ENCODE peak calls at places on chromosomes 16 and 17, in ten cellular contexts. Y is K562; W is brain microvascular endothelial cell; Z is AG09309; I is BJ; R is CD4-positive, alpha-beta T cell; F is cardiac muscle cell; A is RWPE2; B is fibroblast of mammary gland; U is neural crest cell. G is an unnamed sample.
A peak's percentile ranks its signal among the peaks of the same experiment; 100 is the strongest.

GRCh38 chr17:48998557-48999440 is 1.6 kb downstream of the IGF2BP1 start:
- DNase-seq in Z (no peak), I (no peak), F (peak; percentile 48), A (no peak), R (no peak), B (no peak), Y (peak; percentile 70), W (no peak), U (no peak), G (no peak)

GRCh38 chr17:29196784-29197515 is 16.8 kb upstream of the MYO18A start:
- DNase-seq in Y (no peak), R (no peak), Z (no peak), W (no peak), I (no peak), U (no peak), B (no peak), A (no peak), F (no peak), G (no peak)

GRCh38 chr17:18038149-18038850 is 668 bp downstream of the ATPAF2 start:
- DNase-seq in Z (no peak), W (no peak), Y (no peak), R (no peak), F (no peak), U (no peak), A (no peak), B (no peak), I (no peak), G (no peak)

GRCh38 chr17:68360198-68360597 is 68.9 kb downstream of the ARSG start:
- DNase-seq in B (no peak), R (no peak), F (no peak), I (no peak), W (no peak), A (no peak), U (no peak), Z (no peak), Y (no peak), G (no peak)

GRCh38 chr17:60641810-60642220 is 35.8 kb upstream of the BCAS3 start:
- DNase-seq in Y (peak; percentile 73), B (peak; percentile 83), I (peak; percentile 5), W (peak; percentile 72), U (peak; percentile 47), Z (peak; percentile 27), F (peak; percentile 90), R (peak; percentile 5), A (no peak), G (no peak)

GRCh38 chr16:29698484-29699323 is 19.7 kb downstream of the QPRT start:
- DNase-seq in A (no peak), W (no peak), F (no peak), Y (no peak), I (no peak), Z (no peak), U (no peak), R (no peak), B (no peak), G (no peak)

GRCh38 chr17:78921437-78921971 is 3.7 kb downstream of the TIMP2 start:
- DNase-seq in B (no peak), U (no peak), F (no peak), W (no peak), I (no peak), Y (peak; percentile 30), Z (no peak), A (no peak), R (no peak), G (no peak)

GRCh38 chr16:19089410-19089955 is 22.1 kb downstream of the COQ7 start:
- DNase-seq in W (no peak), B (no peak), I (no peak), U (no peak), F (no peak), A (no peak), Z (no peak), R (no peak), Y (no peak), G (no peak)

GRCh38 chr16:2426941-2427361 is 2.3 kb upstream of the CCNF start:
- DNase-seq in F (no peak), Y (no peak), W (no peak), R (no peak), A (no peak), U (no peak), B (no peak), I (no peak), Z (no peak), G (peak; percentile 83)

GRCh38 chr17:77795685-77796084 is 162.8 kb upstream of the TNRC6C start:
- DNase-seq in B (no peak), I (no peak), W (no peak), Z (no peak), U (no peak), Y (no peak), R (no peak), A (peak; percentile 30), F (no peak), G (peak; percentile 41)

GRCh38 chr16:70490261-70490660 is 33.1 kb downstream of the COG4 start:
- DNase-seq in U (no peak), B (peak; percentile 18), A (no peak), Y (no peak), I (no peak), R (no peak), F (no peak), W (no peak), Z (no peak), G (no peak)

GRCh38 chr17:36602924-36603384 is 1.6 kb downstream of the MRM1 start:
- DNase-seq in F (peak; percentile 70), U (peak; percentile 54), W (peak; percentile 63), Y (peak; percentile 84), I (no peak), B (peak; percentile 71), R (peak; percentile 56), Z (no peak), A (no peak), G (no peak)

GRCh38 chr17:47789611-47790520 is 31.7 kb downstream of the OSBPL7 start:
- DNase-seq in W (peak; percentile 19), Z (no peak), A (no peak), U (peak; percentile 55), B (peak; percentile 55), R (peak; percentile 38), Y (peak; percentile 71), F (peak; percentile 75), I (no peak), G (no peak)

GRCh38 chr16:12461201-12461600 is 342.5 kb downstream of the CPPED1 start:
- DNase-seq in U (no peak), B (no peak), I (no peak), Y (no peak), Z (no peak), W (no peak), A (no peak), R (no peak), F (no peak), G (no peak)

GRCh38 chr16:11315499-11315898 is 29.8 kb upstream of the RMI2 start:
- DNase-seq in W (peak; percentile 45), Z (no peak), I (peak; percentile 18), F (no peak), Y (no peak), B (no peak), R (no peak), A (no peak), U (peak; percentile 14), G (no peak)
- TF ChIP-seq CTCF in W (peak; percentile 68), Z (no peak), I (peak; percentile 25), F (peak; percentile 19), Y (no peak), B (no peak), R (no peak), A (no peak), U (peak; percentile 48), G (peak; percentile 39)

DNA sequence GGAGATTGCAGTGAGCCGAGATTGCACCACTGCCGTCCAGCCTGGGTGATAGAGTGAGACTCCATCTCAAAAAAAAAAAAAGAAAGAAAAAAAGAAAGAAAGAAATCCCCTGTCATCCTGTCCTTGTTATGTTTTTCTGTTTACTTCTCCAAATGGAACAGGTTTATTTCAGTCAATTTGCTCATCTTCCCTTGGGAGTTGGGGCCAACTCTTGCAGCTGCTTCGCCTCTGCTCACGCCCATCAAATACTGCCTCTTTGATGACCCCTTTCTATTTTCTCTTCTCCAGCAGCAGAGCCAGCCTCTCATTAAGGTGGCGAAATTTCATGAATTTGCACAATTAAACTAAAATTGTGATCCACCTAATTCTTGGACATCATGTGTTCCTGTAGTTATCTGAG is 173.4 kb downstream of the ZNF18 start:
- DNase-seq in R (no peak), U (no peak), Z (no peak), I (no peak), Y (no peak), W (no peak), B (no peak), F (no peak), A (no peak), G (no peak)
- TF ChIP-seq CTCF in R (no peak), U (no peak), Z (no peak), I (no peak), Y (no peak), W (no peak), B (no peak), F (no peak), A (no peak), G (no peak)

DNA sequence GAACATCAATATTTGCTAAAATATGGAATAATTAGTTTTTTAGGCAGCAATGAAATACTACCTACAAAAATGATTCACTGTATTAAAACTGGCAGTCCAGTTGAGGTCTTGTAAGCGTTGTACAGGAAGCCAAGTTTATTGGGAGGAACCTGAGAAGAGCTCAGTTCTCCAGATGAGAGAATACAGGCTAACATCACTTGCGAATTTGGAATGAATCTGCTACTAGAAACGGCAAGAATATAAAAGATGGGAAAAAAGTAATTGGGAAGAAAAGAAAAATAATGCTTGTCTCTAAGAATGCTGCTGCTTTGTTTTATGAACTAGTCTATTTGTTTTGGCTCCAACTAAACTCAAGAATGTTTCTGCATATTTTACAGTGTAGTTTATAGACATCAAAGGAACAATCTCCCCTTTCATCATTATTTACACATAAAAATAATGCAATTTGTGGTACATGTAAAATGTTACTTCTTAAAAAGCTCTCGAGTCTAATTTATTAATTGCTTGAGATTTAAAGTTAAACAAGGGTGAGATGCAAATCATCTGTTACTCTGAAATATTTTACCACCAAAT is 162.0 kb upstream of the AXIN2 start:
- DNase-seq in U (no peak), Z (no peak), W (no peak), R (no peak), F (no peak), Y (no peak), A (no peak), I (no peak), B (peak; percentile 40), G (no peak)
- TF ChIP-seq CTCF in U (no peak), Z (no peak), W (no peak), R (no peak), F (no peak), Y (no peak), A (no peak), I (no peak), B (no peak), G (no peak)

DNA sequence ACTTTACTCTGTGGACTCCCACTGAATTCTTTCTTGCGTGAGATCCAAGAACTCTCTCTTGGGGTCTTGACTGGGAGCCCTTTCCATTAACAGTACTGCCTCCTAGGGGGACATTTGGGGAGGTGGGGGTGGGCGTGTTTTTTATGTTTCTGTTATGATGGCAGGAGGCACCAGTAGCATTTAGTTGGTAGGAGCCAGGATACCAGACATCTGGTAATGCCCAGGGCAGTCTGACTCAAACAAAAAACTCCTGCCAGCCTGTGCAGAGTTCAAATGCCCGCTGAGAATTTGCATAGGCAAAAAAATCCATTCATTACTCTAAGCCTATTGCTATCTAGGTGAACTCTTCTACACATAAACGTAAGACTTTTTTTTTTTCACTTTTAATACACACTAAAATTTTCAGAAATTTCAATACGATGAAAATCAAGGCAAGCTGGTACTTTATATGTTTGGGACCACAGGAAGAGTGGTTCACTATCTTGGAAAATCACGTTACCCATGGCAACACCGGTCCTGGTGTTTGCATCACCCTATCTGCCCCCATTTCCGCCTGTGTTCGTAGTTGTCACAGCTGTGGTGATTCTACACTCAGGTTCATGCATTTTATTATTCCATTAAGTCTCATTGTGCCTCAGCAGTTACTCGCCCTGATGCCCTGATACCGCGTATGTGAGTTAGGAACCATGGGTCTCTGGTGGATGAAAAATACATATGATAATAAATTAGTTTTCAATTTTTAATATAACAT is 121.1 kb upstream of the XYLT1 start:
- DNase-seq in R (no peak), B (no peak), Z (no peak), F (no peak), U (no peak), W (no peak), A (no peak), I (no peak), Y (no peak), G (no peak)
- TF ChIP-seq CTCF in R (no peak), B (no peak), Z (no peak), F (no peak), U (no peak), W (no peak), A (no peak), I (no peak), Y (no peak), G (no peak)

G was measured in chondrocyte.